ENCODE peak calls at places on chromosomes 3 and 15, in four cellular contexts. V is stimulated activated CD8-positive, alpha-beta memory T cell treated with anti-CD3 and anti-CD28 coated beads, Interleukin-7, amount 100 ng/mL, for 1 hour; R is heart left ventricle; L is stimulated activated CD4-positive, alpha-beta T cell treated with anti-CD3 and anti-CD28 coated beads, Interleukin-4, amount 100 ng/mL, for 1 hour. Z is an unnamed sample.

GRCh38 chr3:176872771-176873209 is 324.5 kb downstream of the TBL1XR1 start:
- DNase-seq in R (no peak), L (peak), V (peak), Z (peak)

GRCh38 chr15:40891810-40892448 is 2.3 kb upstream of the VPS18 start:
- DNase-seq in V (no peak), R (no peak), L (no peak), Z (no peak)

GRCh38 chr15:75493732-75494131 is 42.2 kb upstream of the SIN3A start:
- DNase-seq in V (no peak), R (no peak), L (no peak), Z (no peak)

GRCh38 chr15:68691667-68692066 is 112.9 kb downstream of the CORO2B start:
- DNase-seq in L (no peak), V (no peak), R (no peak), Z (no peak)

GRCh38 chr15:41789662-41790061 is 15.4 kb downstream of the MAPKBP1 start:
- DNase-seq in R (no peak), V (no peak), L (no peak), Z (no peak)

GRCh38 chr3:36944641-36945270 is at the start of gene TRANK1:
- DNase-seq in L (peak), V (peak), R (peak), Z (peak)

GRCh38 chr15:74108111-74108510 is 22.3 kb upstream of the ISLR2 start:
- DNase-seq in R (no peak), L (no peak), V (no peak), Z (no peak)

GRCh38 chr15:55774113-55774970 is 31.4 kb upstream of the PRTG start:
- DNase-seq in L (peak), V (peak), R (no peak), Z (peak)

GRCh38 chr3:158168996-158169573 is 59.2 kb downstream of the RSRC1 start:
- DNase-seq in V (no peak), R (no peak), L (no peak), Z (no peak)

GRCh38 chr3:106338582-106339219 is 469.9 kb upstream of the CBLB start:
- DNase-seq in V (no peak), L (no peak), R (no peak), Z (peak)

GRCh38 chr3:15108082-15108545 is 9.2 kb upstream of the RBSN start:
- DNase-seq in L (peak), V (peak), R (peak), Z (peak)

GRCh38 chr15:71532994-71533393 is 277.4 kb upstream of the NR2E3 start:
- DNase-seq in L (no peak), V (no peak), R (no peak), Z (no peak)

GRCh38 chr3:111936967-111937366 is 41.9 kb upstream of the ABHD10 start:
- DNase-seq in L (no peak), R (no peak), V (no peak), Z (no peak)

GRCh38 chr3:126424039-126424717 is 29.5 kb downstream of the CFAP100 start:
- DNase-seq in R (peak), L (no peak), V (no peak), Z (no peak)

GRCh38 chr3:57556459-57557087 is 499 bp downstream of the PDE12 start:
- DNase-seq in R (peak), V (no peak), L (peak), Z (peak)

GRCh38 chr3:46110701-46111493 is 83.6 kb upstream of the XCR1 start:
- DNase-seq in V (no peak), L (no peak), R (no peak), Z (no peak)

GRCh38 chr3:190864002-190864401 is 1.5 kb upstream of the GMNC start:
- DNase-seq in V (no peak), L (no peak), R (no peak), Z (no peak)

GRCh38 chr15:62841269-62841628 is 201.3 kb upstream of the TPM1 start:
- DNase-seq in V (no peak), L (no peak), R (no peak), Z (no peak)

GRCh38 chr3:112688085-112688769 is 47.3 kb upstream of the CCDC80 start:
- DNase-seq in V (no peak), L (no peak), R (no peak), Z (no peak)

GRCh38 chr15:70299931-70300858 is 202.5 kb upstream of the TLE3 start:
- DNase-seq in L (peak), V (peak), R (no peak), Z (peak)

GRCh38 chr3:172133830-172134229 is 94.5 kb downstream of the FNDC3B start:
- DNase-seq in L (no peak), R (no peak), V (no peak), Z (no peak)

GRCh38 chr3:124529826-124530571 is 200.3 kb upstream of the UMPS start:
- DNase-seq in L (no peak), V (no peak), R (no peak), Z (no peak)

GRCh38 chr3:128195369-128195768 is 42.1 kb downstream of the EEFSEC start:
- DNase-seq in V (no peak), L (no peak), R (no peak), Z (no peak)

GRCh38 chr3:37688756-37689155 is 172.9 kb upstream of the CTDSPL start:
- DNase-seq in V (no peak), L (no peak), R (no peak), Z (no peak)

GRCh38 chr3:11159421-11159904 is 5.2 kb downstream of the HRH1 start:
- DNase-seq in V (no peak), R (no peak), L (no peak), Z (no peak)

GRCh38 chr3:160948273-160948672 is 156.9 kb downstream of the B3GALNT1 start:
- DNase-seq in V (no peak), R (no peak), L (no peak), Z (no peak)

GRCh38 chr15:57485869-57486268 is 105.8 kb upstream of the MYZAP start:
- DNase-seq in L (no peak), V (no peak), R (no peak), Z (no peak)

GRCh38 chr3:112848196-112848595 is 1.5 kb upstream of the CD200R1L start:
- DNase-seq in R (no peak), V (no peak), L (no peak), Z (no peak)

GRCh38 chr3:10950476-10951294 is 41.9 kb upstream of the SLC6A1 start:
- DNase-seq in L (no peak), V (no peak), R (no peak), Z (no peak)

GRCh38 chr15:62617741-62618140 is 424.8 kb upstream of the TPM1 start:
- DNase-seq in L (no peak), R (no peak), V (no peak), Z (no peak)

GRCh38 chr15:92763459-92763858 is 107.9 kb upstream of the FAM174B start:
- DNase-seq in R (no peak), L (no peak), V (no peak), Z (no peak)

GRCh38 chr3:178451799-178452198 is 84.4 kb upstream of the KCNMB2 start:
- DNase-seq in V (no peak), R (no peak), L (no peak), Z (no peak)